ENCODE peak calls at places on chromosome 1, in ten cellular contexts. Z is mucosa of descending colon, G is uterus, M is HFF-Myc, S is OCI-LY7, D is fibroblast of mammary gland, O is astrocyte of the cerebellum, P is psoas muscle, X is A549, Y is heart right ventricle. T is an unnamed sample.

GRCh38 chr1:9724706-9725476 is 73.4 kb downstream of the PIK3CD start:
- DNase-seq in S (peak), X (peak), D (peak), Y (no peak), P (no peak), Z (peak), O (no peak), M (no peak), G (no peak), T (peak)

GRCh38 chr1:235783148-235783776 is 83.4 kb downstream of the LYST start:
- DNase-seq in Y (no peak), M (peak), D (peak), G (no peak), X (peak), Z (no peak), O (peak), S (peak), P (no peak), T (no peak)

GRCh38 chr1:156870734-156871133 is 10.1 kb downstream of the NTRK1 start:
- DNase-seq in Y (no peak), S (no peak), P (peak), G (no peak), X (peak), O (peak), M (peak), D (peak), Z (no peak), T (no peak)

GRCh38 chr1:20551945-20552727 is at the start of gene FAM43B:
- DNase-seq in Z (peak), Y (peak), S (no peak), D (peak), X (peak), O (no peak), M (no peak), P (peak), G (peak), T (peak)

GRCh38 chr1:66330711-66331110 is 203.2 kb upstream of the SGIP1 start:
- DNase-seq in P (no peak), M (no peak), S (peak), Z (no peak), X (no peak), D (no peak), G (no peak), Y (no peak), O (no peak), T (no peak)

GRCh38 chr1:33519240-33519884 is 46.9 kb downstream of the ZSCAN20 start:
- DNase-seq in S (no peak), D (no peak), Y (no peak), O (no peak), Z (no peak), X (no peak), P (no peak), G (no peak), M (no peak), T (no peak)

GRCh38 chr1:226784081-226785049 is 45.3 kb upstream of the ITPKB start:
- DNase-seq in P (no peak), G (peak), S (no peak), D (peak), X (no peak), O (no peak), Y (no peak), Z (no peak), M (no peak), T (no peak)

GRCh38 chr1:62590255-62590969 is 6.9 kb upstream of the ANGPTL3 start:
- DNase-seq in D (no peak), M (no peak), S (no peak), O (no peak), Z (no peak), Y (no peak), X (no peak), G (no peak), P (no peak), T (no peak)

GRCh38 chr1:43774359-43774758 is 67.0 kb downstream of the ST3GAL3 start:
- DNase-seq in Z (no peak), S (no peak), D (peak), X (no peak), Y (no peak), G (no peak), O (no peak), M (no peak), P (no peak), T (no peak)

GRCh38 chr1:147052143-147052542 is 114.0 kb downstream of the NBPF12 start:
- DNase-seq in P (no peak), D (no peak), G (no peak), Y (no peak), M (no peak), O (no peak), S (no peak), Z (no peak), X (no peak), T (no peak)

GRCh38 chr1:217540321-217540720 is 90.6 kb downstream of the GPATCH2 start:
- DNase-seq in P (no peak), D (no peak), M (no peak), Z (no peak), G (no peak), X (no peak), Y (no peak), S (no peak), O (no peak), T (no peak)

GRCh38 chr1:16921391-16922185 is at the start of gene CROCC:
- DNase-seq in O (no peak), X (no peak), P (peak), Y (no peak), S (peak), Z (peak), M (peak), G (no peak), D (peak), T (peak)

GRCh38 chr1:53524428-53525400 is 65.5 kb downstream of the DMRTB1 start:
- DNase-seq in X (no peak), S (no peak), G (no peak), Y (peak), M (no peak), Z (no peak), O (no peak), P (peak), D (no peak), T (no peak)

GRCh38 chr1:27966402-27967105 is 6.8 kb downstream of the XKR8 start:
- DNase-seq in P (no peak), G (no peak), O (no peak), Z (peak), S (no peak), Y (no peak), D (no peak), M (no peak), X (no peak), T (no peak)

GRCh38 chr1:229112832-229113548 is 157.9 kb upstream of the RAB4A start:
- DNase-seq in S (no peak), Y (no peak), X (no peak), M (no peak), Z (no peak), D (no peak), O (no peak), G (no peak), P (no peak), T (no peak)

GRCh38 chr1:119000371-119001180 is 12.4 kb upstream of the TBX15 start:
- DNase-seq in M (no peak), Z (no peak), D (no peak), G (no peak), X (no peak), S (no peak), O (no peak), Y (no peak), P (peak), T (no peak)

GRCh38 chr1:111605553-111605952 is 14.0 kb upstream of the RAP1A start:
- DNase-seq in G (no peak), S (no peak), O (peak), X (no peak), M (no peak), D (peak), P (peak), Z (peak), Y (no peak), T (no peak)

GRCh38 chr1:204652556-204652955 is 33.0 kb downstream of the LRRN2 start:
- DNase-seq in Z (no peak), G (no peak), D (no peak), O (no peak), P (no peak), X (no peak), M (no peak), Y (no peak), S (no peak), T (no peak)

GRCh38 chr1:236654957-236655356 is 31.3 kb upstream of the ACTN2 start:
- DNase-seq in Z (no peak), G (no peak), M (no peak), S (no peak), P (no peak), X (no peak), Y (no peak), D (no peak), O (no peak), T (no peak)

DNA sequence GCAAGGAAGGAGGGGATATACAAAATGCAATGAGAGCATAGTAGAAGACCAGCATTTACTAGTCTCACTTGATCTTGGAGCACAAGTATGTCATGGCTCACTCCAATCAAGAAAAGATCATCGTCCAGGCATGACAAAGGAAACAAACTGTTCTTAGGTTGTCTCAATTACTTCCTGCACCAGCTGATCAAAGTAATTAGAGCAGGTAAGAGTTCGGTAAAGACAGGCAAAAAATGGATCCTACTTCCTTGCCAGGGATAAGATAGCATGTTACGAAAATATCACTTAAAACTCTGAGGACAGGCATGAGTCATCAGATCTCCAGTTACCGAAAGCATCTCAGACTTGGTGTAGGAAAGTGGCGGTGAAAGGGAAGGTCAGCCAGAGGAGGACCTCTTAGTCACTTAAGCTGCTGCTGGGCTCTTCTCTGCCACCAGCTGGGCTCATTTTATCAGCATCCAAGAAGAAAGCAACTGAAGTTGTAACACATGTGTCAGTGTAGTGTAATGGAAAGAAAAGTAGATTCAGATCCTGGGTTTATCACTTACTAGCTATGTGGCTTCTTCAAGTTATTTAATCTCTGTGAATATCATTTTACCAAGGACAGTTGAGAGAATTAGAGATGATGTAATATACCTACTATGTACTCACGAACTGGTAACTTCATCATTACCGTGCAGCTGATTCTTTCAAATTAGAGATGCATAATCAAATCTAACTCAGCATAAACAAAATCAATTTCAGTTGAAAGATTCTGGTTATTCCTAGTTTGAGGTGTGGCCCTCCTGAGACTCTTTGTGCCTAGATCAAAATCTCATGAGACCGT is 46.8 kb downstream of the XCL1 start:
- DNase-seq in O (peak), X (peak), G (no peak), Z (no peak), P (peak), D (peak), Y (no peak), S (no peak), M (peak), T (no peak)
- TF ChIP-seq CTCF in O (no peak), X (peak), G (no peak), Z (no peak), P (peak), D (peak), Y (no peak), S (no peak), M (no peak), T (no peak)

DNA sequence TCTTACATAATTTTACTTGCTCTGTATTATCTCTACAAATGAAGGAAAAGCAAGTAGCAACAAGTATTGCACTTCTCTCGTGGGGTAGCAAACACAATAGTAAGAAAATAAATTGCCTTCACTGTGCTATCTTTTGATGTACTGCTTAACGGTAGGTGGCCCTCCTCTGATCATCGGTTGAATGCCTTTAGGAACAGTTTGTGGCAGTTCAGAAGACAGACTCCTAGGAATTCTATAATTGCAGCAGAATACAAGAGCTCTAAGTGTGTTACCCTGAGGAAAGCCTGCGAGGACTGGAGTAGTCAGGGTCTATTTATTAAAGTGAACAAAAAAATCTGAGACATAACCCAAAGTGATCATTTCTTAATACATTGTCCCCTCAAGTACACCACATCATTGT is 1135.9 kb downstream of the KCNT2 start:
- DNase-seq in D (no peak), G (no peak), Y (no peak), O (no peak), M (no peak), Z (no peak), S (no peak), P (no peak), X (no peak), T (peak)
- TF ChIP-seq CTCF in D (no peak), G (no peak), Y (no peak), O (no peak), M (no peak), Z (no peak), S (no peak), P (no peak), X (no peak), T (no peak)

DNA sequence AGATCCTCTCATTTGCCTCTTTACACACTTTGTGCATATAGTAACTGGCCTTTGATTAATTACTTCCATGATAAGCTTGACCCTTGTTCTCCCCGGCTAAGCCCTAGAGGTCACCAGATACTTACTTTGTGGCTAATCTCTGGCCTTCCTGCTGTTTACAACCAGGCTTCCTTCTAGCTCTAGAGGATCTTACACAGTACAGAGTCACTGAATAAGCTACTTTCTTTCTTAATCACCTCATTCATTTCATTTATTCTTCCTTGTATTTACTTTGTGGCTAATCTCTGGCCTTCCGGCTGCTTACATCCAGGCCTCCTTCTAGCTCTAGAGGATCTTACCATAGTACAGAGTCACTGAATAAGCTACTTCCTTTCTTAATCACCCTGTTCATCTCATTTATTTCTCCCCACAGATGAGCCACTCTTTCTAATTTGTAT is 144.3 kb upstream of the C1orf21 start:
- DNase-seq in D (peak), Z (no peak), X (no peak), Y (peak), P (no peak), O (no peak), M (no peak), G (no peak), S (no peak), T (no peak)
- TF ChIP-seq CTCF in D (peak), Z (no peak), X (no peak), Y (peak), P (peak), O (no peak), M (no peak), G (peak), S (no peak), T (no peak)

DNA sequence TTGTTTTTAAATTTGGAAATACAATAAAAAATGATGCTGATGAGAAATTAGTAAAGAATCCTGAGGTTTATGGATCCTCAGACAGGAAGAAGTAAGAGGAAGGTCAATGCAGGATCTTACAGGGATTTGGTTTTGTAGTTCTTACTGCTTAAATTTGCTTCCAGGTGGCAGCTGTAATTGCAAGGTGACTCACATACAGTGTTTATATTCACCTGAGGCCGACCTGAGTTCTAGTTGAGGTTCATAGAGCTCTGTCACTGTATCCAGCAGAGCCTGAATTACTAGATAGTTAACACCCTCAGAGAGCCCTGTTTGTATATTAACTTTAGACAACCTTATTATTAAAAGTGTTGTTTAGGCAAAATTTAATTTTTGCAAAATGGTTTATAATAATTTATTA is 1.4 kb upstream of the WDR26 start:
- DNase-seq in D (no peak), M (no peak), G (no peak), P (no peak), Z (no peak), S (no peak), O (no peak), Y (no peak), X (no peak), T (no peak)
- TF ChIP-seq CTCF in D (no peak), M (no peak), G (no peak), P (no peak), Z (no peak), S (no peak), O (no peak), Y (no peak), X (no peak), T (no peak)

DNA sequence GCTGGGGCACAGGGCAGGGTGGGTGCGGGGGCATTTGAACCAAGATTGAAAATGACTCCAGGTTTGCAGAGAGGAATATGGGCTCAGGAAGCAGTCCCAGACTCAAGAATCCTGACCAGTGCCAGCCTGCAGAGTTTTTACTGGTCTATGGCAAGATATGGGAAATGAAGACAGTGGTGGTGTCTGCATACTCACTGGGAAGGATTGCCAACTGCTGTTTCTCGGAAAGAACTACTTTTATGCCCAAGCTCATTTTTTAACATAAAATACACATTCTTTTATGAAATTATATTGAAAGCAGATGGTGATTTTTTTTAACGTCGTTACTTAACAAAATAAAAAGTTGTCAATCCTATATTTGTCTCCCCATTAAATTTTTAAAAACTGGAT is 401.9 kb downstream of the CAMTA1 start:
- DNase-seq in X (no peak), O (no peak), S (no peak), D (no peak), P (no peak), G (no peak), Z (no peak), M (no peak), Y (no peak), T (no peak)
- TF ChIP-seq CTCF in X (no peak), O (no peak), S (no peak), D (no peak), P (no peak), G (no peak), Z (no peak), M (no peak), Y (no peak), T (no peak)